ENCODE peak calls at places on chromosomes 13 and 19, in five cellular contexts. J, X, C, Y and F are unnamed samples.

GRCh38 chr13:44974056-44974798 is 15.0 kb downstream of the NUFIP1 start:
- DNase-seq in J (peak), X (no peak), C (peak), Y (no peak), F (no peak)

GRCh38 chr13:113053376-113053775 is 52.2 kb upstream of the F7 start:
- DNase-seq in J (no peak), X (no peak), C (no peak), Y (peak), F (no peak)

GRCh38 chr13:80921556-80921955 is 580.6 kb upstream of the SPRY2 start:
- DNase-seq in C (peak), Y (no peak), J (peak), X (no peak), F (no peak)

GRCh38 chr19:45528744-45529453 is 21.6 kb downstream of the VASP start:
- DNase-seq in X (no peak), J (peak), Y (peak), C (peak), F (no peak)

GRCh38 chr13:36887758-36888521 is 32.1 kb downstream of the SMAD9 start:
- DNase-seq in Y (no peak), C (no peak), J (no peak), X (no peak), F (no peak)

GRCh38 chr13:40682449-40683240 is 16.2 kb upstream of the FOXO1 start:
- DNase-seq in C (peak), X (no peak), Y (no peak), J (peak), F (no peak)

GRCh38 chr19:33444993-33445751 is 71.7 kb downstream of the CEBPG start:
- DNase-seq in C (no peak), X (no peak), Y (no peak), J (no peak), F (no peak)

GRCh38 chr19:45607071-45608029 is 5.3 kb upstream of the GPR4 start:
- DNase-seq in Y (peak), C (peak), J (peak), X (peak), F (peak)

GRCh38 chr19:14886032-14886431 is at the start of gene OR7A17:
- DNase-seq in J (no peak), Y (no peak), X (no peak), C (no peak), F (no peak)

GRCh38 chr19:36214388-36215275 is at the start of the genes ZNF146 and ZNF565:
- DNase-seq in J (peak), X (peak), C (peak), Y (peak), F (peak)

GRCh38 chr19:13036366-13036976 is 41.2 kb downstream of the NFIX start:
- DNase-seq in C (peak), X (no peak), Y (peak), J (peak), F (peak)
- TF ChIP-seq CTCF in C (no peak), X (no peak), Y (no peak), J (peak), F (peak)

DNA sequence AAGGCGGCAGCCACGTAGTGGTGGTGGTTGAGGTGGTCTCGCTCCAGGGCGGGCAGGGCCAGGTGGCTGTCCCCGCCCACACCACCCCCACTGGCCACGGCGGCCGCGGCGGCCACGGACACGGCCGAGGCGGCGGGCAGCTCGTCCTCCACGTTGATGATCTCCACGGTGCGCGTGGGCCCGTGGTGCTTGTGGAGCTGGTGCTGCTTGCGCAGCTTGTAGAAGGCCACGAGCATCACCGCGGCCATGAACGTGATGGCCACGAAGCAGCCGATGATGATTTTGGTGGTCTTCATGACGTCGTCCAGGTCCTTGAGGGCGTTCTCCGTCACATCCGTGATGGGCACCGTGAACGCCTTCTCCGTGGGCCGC is 4.0 kb upstream of the ASPDH start:
- DNase-seq in X (no peak), Y (no peak), C (no peak), J (no peak), F (no peak)
- TF ChIP-seq CTCF in X (no peak), Y (no peak), C (no peak), J (no peak), F (no peak)

GRCh38 chr19:6271251-6271650 is 8.5 kb downstream of the MLLT1 start:
- DNase-seq in Y (no peak), J (no peak), X (no peak), C (no peak), F (no peak)
- TF ChIP-seq CTCF in Y (no peak), J (peak), X (no peak), C (peak), F (no peak)

GRCh38 chr19:10922638-10923014 is 5.8 kb downstream of the YIPF2 start:
- DNase-seq in X (no peak), C (no peak), Y (no peak), J (no peak), F (no peak)
- TF ChIP-seq CTCF in X (no peak), C (no peak), Y (no peak), J (no peak), F (no peak)